ENCODE peak calls at places on chromosomes 3 and 15, in nine cellular contexts. R, B, N, I, M, X, T, S and W are unnamed samples.

GRCh38 chr15:45719490-45719889 is 84.7 kb downstream of the SQOR start:
- DNase-seq in B (no peak), I (no peak), N (peak), S (no peak), M (no peak), X (no peak), R (peak), T (peak), W (no peak)

GRCh38 chr3:128549283-128550112 is 56.5 kb upstream of the GATA2 start:
- DNase-seq in S (peak), B (no peak), T (peak), I (no peak), M (no peak), X (peak), N (peak), R (peak), W (peak)

GRCh38 chr3:88033806-88034205 is 25.0 kb downstream of the CGGBP1 start:
- DNase-seq in I (no peak), S (no peak), M (no peak), B (no peak), N (no peak), R (no peak), T (peak), X (no peak), W (no peak)

GRCh38 chr15:63040509-63040908 is 2.0 kb upstream of the TPM1 start:
- DNase-seq in M (no peak), R (no peak), T (no peak), B (no peak), I (no peak), X (no peak), S (no peak), N (no peak), W (no peak)

GRCh38 chr15:57160823-57161560 is 215.3 kb upstream of the CGNL1 start:
- DNase-seq in R (no peak), X (no peak), S (no peak), N (peak), M (no peak), B (no peak), I (no peak), T (peak), W (no peak)

GRCh38 chr3:197847866-197848401 is 56.9 kb downstream of the LRCH3 start:
- DNase-seq in I (no peak), N (peak), T (peak), X (no peak), S (no peak), B (no peak), M (no peak), R (no peak), W (no peak)

GRCh38 chr3:147773236-147773635 is 364.1 kb downstream of the ZIC1 start:
- DNase-seq in R (no peak), X (no peak), N (no peak), S (no peak), I (no peak), B (no peak), M (no peak), T (no peak), W (no peak)

GRCh38 chr3:120168611-120169010 is 74.4 kb upstream of the GSK3B start:
- DNase-seq in B (no peak), N (no peak), T (no peak), S (no peak), R (no peak), X (no peak), I (no peak), M (no peak), W (no peak)

GRCh38 chr3:124137264-124137663 is 145.3 kb upstream of the ROPN1 start:
- DNase-seq in M (no peak), S (no peak), N (no peak), B (no peak), X (no peak), I (no peak), T (no peak), R (no peak), W (no peak)

GRCh38 chr15:74815121-74815933 is 2.7 kb downstream of the LMAN1L start:
- DNase-seq in M (no peak), N (no peak), R (no peak), X (peak), B (no peak), I (no peak), T (no peak), S (no peak), W (no peak)

GRCh38 chr3:174931969-174932368 is 72.8 kb downstream of the NAALADL2 start:
- DNase-seq in M (no peak), T (no peak), N (no peak), B (no peak), X (no peak), R (no peak), I (no peak), S (no peak), W (no peak)

GRCh38 chr3:126082334-126083137 is 1.4 kb downstream of the SLC41A3 start:
- DNase-seq in I (no peak), T (no peak), M (no peak), X (no peak), S (no peak), B (no peak), N (no peak), R (no peak), W (no peak)

DNA sequence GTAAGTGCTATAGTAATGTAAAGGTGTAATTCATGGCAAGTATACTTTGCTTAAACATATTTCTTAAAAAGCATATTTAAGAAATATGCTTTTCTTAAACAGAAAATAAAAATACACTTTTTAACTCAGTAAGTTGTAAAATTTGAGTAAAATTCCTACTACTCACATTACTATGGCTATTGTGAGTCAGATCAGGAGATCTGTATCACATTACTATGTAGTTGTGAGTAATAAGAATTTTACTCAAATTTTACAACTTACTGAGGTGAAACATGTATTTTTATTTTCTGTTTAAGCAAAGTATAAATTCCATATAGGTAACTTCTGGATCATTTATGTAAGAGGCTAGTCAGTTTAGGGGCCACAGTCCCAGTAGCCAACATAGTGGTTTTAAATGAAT is 8.5 kb downstream of the GPR87 start:
- DNase-seq in N (peak), M (no peak), I (no peak), B (no peak), X (no peak), S (no peak), R (no peak), T (no peak), W (no peak)
- TF ChIP-seq CTCF in N (no peak), M (no peak), I (no peak), B (no peak), X (no peak), S (no peak), R (no peak), T (no peak), W (no peak)

GRCh38 chr15:23866832-23867231 is 179.7 kb upstream of the NDN start:
- DNase-seq in S (no peak), M (peak), X (no peak), I (no peak), N (no peak), B (no peak), R (no peak), T (peak), W (no peak)
- TF ChIP-seq CTCF in S (peak), M (peak), X (no peak), I (no peak), N (peak), B (peak), R (no peak), T (peak), W (peak)

GRCh38 chr3:168648321-168648720 is 552.6 kb upstream of the GOLIM4 start:
- DNase-seq in T (no peak), N (no peak), R (no peak), S (no peak), I (no peak), B (no peak), X (no peak), M (no peak), W (no peak)

GRCh38 chr3:168653255-168653654 is 557.5 kb upstream of the GOLIM4 start:
- DNase-seq in N (no peak), T (no peak), I (no peak), B (no peak), S (no peak), X (no peak), M (no peak), R (no peak), W (no peak)

DNA sequence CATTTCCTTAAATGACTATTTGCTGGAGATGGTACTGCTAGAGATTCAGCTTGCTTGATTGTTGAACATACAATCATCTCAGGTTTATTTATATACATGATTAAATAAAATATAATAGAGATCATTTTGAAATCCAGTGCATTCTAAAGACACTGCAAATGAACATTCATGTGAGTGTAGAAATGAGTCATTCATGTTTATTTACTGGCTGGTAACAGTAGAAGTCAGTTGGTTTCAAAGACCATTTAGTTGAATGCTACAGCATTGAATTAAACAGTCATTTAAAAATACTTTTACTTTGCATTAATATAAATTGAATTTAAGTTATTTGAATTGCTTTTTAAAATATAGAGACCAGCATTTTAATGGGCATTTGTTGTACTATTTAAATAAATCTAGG is 551.9 kb upstream of the GOLIM4 start:
- DNase-seq in T (peak), B (no peak), I (no peak), R (no peak), N (peak), X (no peak), M (no peak), S (no peak), W (no peak)
- TF ChIP-seq CTCF in T (no peak), B (no peak), I (no peak), R (no peak), N (no peak), X (no peak), M (no peak), S (no peak), W (no peak)

DNA sequence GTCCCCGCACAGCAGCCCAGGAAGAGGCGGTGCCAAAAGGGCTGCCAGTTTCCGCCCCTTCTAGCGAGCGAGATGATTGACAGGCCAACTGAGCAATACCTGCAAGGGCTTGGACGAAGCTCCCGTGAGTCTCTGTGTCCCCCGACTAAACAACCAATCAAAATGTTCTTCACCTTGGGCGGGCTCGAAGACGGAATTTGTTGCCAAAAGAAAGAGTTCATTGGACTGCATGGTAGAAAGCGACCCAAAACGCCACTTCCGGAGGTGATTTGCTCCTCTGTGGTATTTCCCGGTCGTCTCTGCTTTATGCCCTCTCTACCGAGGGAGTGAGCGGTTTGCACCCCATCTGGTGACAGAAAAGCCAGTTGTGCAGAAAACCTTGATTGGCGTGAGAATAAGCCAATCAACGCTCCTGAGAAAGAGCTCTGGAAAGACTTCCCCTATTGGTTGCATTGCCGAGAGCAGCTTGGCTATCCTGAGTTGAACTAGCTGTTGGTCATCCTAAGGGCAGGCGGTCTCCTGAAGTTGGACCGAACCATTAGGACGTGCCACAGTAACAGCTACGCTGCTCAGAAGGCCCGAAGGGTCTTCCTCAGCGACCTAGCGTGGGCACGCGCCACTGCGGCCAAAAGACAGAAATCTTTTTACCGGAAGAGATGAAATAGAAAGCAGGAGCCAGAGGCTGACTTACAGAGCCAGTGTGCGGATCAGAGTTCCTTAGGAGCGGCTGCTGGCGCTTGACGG is 545 bp upstream of the UBP1 start:
- DNase-seq in S (peak), T (peak), X (peak), R (peak), N (peak), I (no peak), M (peak), B (peak), W (peak)
- TF ChIP-seq CTCF in S (no peak), T (no peak), X (no peak), R (no peak), N (peak), I (no peak), M (no peak), B (no peak), W (no peak)

DNA sequence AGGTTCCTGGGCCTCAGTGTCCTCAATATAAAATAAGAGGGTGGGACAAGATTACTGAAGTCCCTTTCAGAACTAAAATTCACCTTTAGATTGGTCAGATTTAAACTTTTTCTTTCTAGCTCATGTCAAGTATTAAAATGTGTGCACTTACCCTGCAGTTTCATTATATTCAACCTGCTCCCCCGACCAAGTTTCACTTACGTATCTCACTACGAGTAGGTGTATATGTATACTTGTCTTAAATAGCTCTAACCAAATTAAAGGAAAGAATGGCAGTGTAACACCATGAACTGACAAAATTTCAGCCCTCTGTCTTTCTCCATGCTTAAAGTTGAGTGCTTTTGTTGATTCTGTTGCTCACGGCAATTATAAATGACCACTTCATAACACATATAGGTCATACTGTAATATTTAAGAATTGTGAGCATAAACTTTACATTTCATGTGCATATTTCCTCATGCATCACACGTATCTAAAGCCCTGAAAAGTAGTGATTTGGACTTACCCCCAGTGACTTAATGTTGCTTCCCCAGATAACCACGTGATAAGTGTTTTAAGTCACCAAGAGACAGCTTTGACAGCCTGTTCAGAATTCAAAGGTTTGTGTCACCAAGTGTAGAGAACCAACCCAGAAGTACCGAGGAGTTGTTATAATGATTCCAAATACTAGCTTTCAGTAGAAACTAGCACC is 70.0 kb downstream of the PGPEP1L start:
- DNase-seq in X (no peak), S (no peak), T (no peak), M (no peak), R (no peak), I (no peak), B (no peak), N (no peak), W (no peak)
- TF ChIP-seq CTCF in X (no peak), S (no peak), T (no peak), M (no peak), R (no peak), I (no peak), B (no peak), N (no peak), W (no peak)

GRCh38 chr15:39792025-39792893 is 9.6 kb upstream of the FSIP1 start:
- DNase-seq in S (no peak), B (no peak), R (no peak), N (peak), I (no peak), T (peak), X (no peak), M (no peak), W (no peak)
- TF ChIP-seq CTCF in S (no peak), B (no peak), R (no peak), N (no peak), I (no peak), T (no peak), X (no peak), M (no peak), W (no peak)

DNA sequence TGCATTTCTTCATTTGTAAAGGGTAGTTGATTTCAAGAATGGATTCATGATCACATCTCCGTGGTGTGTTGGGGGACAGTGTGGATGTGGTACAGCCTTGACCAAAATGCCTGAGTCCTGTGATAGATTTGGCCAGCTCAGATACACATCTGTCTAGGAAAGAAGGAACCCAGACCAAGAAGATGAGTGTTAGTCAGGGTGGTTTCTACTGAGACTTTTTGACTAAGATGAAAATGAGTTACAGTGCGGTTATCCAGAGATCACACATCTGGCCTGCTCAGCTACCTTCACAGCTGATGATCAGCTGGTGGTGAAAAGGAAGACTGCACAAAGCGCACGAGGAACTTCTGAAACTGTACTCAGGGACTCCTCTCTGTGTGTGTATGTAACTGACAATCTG is 68.0 kb downstream of the FNDC3B start:
- DNase-seq in S (no peak), B (no peak), X (no peak), T (no peak), I (peak), N (no peak), R (no peak), M (no peak), W (no peak)
- TF ChIP-seq CTCF in S (no peak), B (no peak), X (no peak), T (no peak), I (no peak), N (no peak), R (no peak), M (no peak), W (no peak)

GRCh38 chr15:67501836-67502461 is 19.0 kb upstream of the C15orf61 start:
- DNase-seq in X (no peak), I (no peak), T (no peak), M (no peak), B (no peak), R (no peak), S (no peak), N (no peak), W (no peak)

GRCh38 chr15:67505675-67506572 is 15.0 kb upstream of the C15orf61 start:
- DNase-seq in T (no peak), M (no peak), R (no peak), I (no peak), B (no peak), N (no peak), X (no peak), S (no peak), W (no peak)

GRCh38 chr15:67504796-67505195 is 16.1 kb upstream of the C15orf61 start:
- DNase-seq in R (no peak), X (no peak), N (no peak), S (no peak), B (peak), T (peak), I (no peak), M (no peak), W (peak)

GRCh38 chr15:67504061-67504460 is 16.9 kb upstream of the C15orf61 start:
- DNase-seq in T (no peak), B (no peak), N (peak), M (no peak), R (no peak), I (no peak), S (no peak), X (no peak), W (no peak)

GRCh38 chr15:67501177-67501835 is 19.6 kb upstream of the C15orf61 start:
- DNase-seq in M (no peak), S (no peak), I (no peak), T (peak), B (no peak), N (peak), X (no peak), R (peak), W (no peak)
- TF ChIP-seq CTCF in M (peak), S (peak), I (peak), T (peak), B (peak), N (peak), X (no peak), R (peak), W (peak)